ENCODE peak calls at places on chromosomes 11 and 22, in six cellular contexts. R, E, M, S, V and U are unnamed samples.

GRCh38 chr11:73398721-73399120 is 22.5 kb downstream of the RELT start:
- DNase-seq in R (no peak), E (no peak), M (no peak), S (no peak), V (no peak), U (no peak)

GRCh38 chr22:19975707-19976035 is 34.1 kb upstream of the TXNRD2 start:
- DNase-seq in R (no peak), E (no peak), M (no peak), S (no peak), V (no peak), U (no peak)

GRCh38 chr11:36352919-36353318 is 56.8 kb downstream of the PRR5L start:
- DNase-seq in R (no peak), E (no peak), M (no peak), S (no peak), V (no peak), U (no peak)

GRCh38 chr11:47552086-47552580 is 799 bp downstream of the CELF1 start:
- DNase-seq in R (peak; percentile 16), E (no peak), M (peak; percentile 35), S (no peak), V (peak; percentile 30), U (peak; percentile 72)

GRCh38 chr22:41367680-41368542 is 13.8 kb upstream of the TEF start:
- DNase-seq in R (no peak), E (no peak), M (no peak), S (no peak), V (peak; percentile 76), U (peak; percentile 77)

GRCh38 chr11:12050470-12050891 is 42.1 kb upstream of the DKK3 start:
- DNase-seq in R (no peak), E (no peak), M (no peak), S (no peak), V (peak; percentile 81), U (no peak)

GRCh38 chr11:39113606-39114005 is 2345.8 kb downstream of the LRRC4C start:
- DNase-seq in R (no peak), E (no peak), M (no peak), S (no peak), V (no peak), U (no peak)

GRCh38 chr22:19663286-19663815 is 51.0 kb upstream of the SEPTIN5 start:
- DNase-seq in R (peak; percentile 82), E (peak; percentile 85), M (peak; percentile 78), S (no peak), V (peak; percentile 74), U (peak; percentile 93)

GRCh38 chr11:109037856-109038780 is 373.2 kb downstream of the DDX10 start:
- DNase-seq in R (no peak), E (no peak), M (peak; percentile 55), S (peak; percentile 29), V (no peak), U (peak; percentile 91)

GRCh38 chr11:46896719-46897406 is 21.5 kb downstream of the LRP4 start:
- DNase-seq in R (peak; percentile 40), E (no peak), M (peak; percentile 59), S (no peak), V (no peak), U (peak; percentile 73)

GRCh38 chr11:109796253-109796652 is 296.9 kb upstream of the ZC3H12C start:
- DNase-seq in R (no peak), E (no peak), M (no peak), S (no peak), V (no peak), U (no peak)

GRCh38 chr11:10674440-10674855 is 19.1 kb downstream of the IRAG1 start:
- DNase-seq in R (no peak), E (no peak), M (no peak), S (peak; percentile 77), V (peak; percentile 21), U (peak; percentile 54)

GRCh38 chr11:22670803-22671202 is 4.4 kb downstream of the GAS2 start:
- DNase-seq in R (no peak), E (no peak), M (peak; percentile 23), S (no peak), V (no peak), U (peak; percentile 1)

GRCh38 chr11:69144719-69145365 is 10.9 kb upstream of the SMIM38 start:
- DNase-seq in R (no peak), E (no peak), M (no peak), S (no peak), V (no peak), U (peak; percentile 50)

GRCh38 chr22:21632237-21632895 is at the start of gene CCDC116:
- DNase-seq in R (peak; percentile 92), E (peak; percentile 81), M (peak; percentile 29), S (no peak), V (no peak), U (no peak)

GRCh38 chr22:48247829-48248228 is 1485.4 kb downstream of the TBC1D22A start:
- DNase-seq in R (no peak), E (peak; percentile 22), M (no peak), S (no peak), V (no peak), U (no peak)

GRCh38 chr11:23226331-23226909 is 366.1 kb upstream of the CCDC179 start:
- DNase-seq in R (no peak), E (no peak), M (no peak), S (no peak), V (no peak), U (peak; percentile 53)

GRCh38 chr22:31814942-31815341 is 61.1 kb downstream of the DEPDC5 start:
- DNase-seq in R (no peak), E (no peak), M (no peak), S (no peak), V (no peak), U (no peak)